ENCODE peak calls at places on chromosomes 1 and 21, in nine cellular contexts. V is neuronal stem cell; E is tibial artery; G is cardiac muscle cell; B is naive thymus-derived CD4-positive, alpha-beta T cell; U is K562; S is aorta; D is fibroblast of lung; Y is effector memory CD4-positive, alpha-beta T cell. L is an unnamed sample.

GRCh38 chr1:232868793-232869491 is 63.7 kb downstream of the MAP10 start:
- DNase-seq in V (no peak), E (peak; percentile 54), G (no peak), B (no peak), U (no peak), S (no peak), D (peak; percentile 89), Y (no peak), L (peak; percentile 73)

GRCh38 chr1:53552146-53552940 is 93.1 kb downstream of the DMRTB1 start:
- DNase-seq in V (no peak), E (peak; percentile 14), G (no peak), B (no peak), U (no peak), S (peak; percentile 44), D (no peak), Y (no peak), L (no peak)

GRCh38 chr1:39896909-39897685 is 4.6 kb downstream of the MYCL start:
- DNase-seq in V (no peak), E (no peak), G (peak; percentile 28), B (no peak), U (no peak), S (no peak), D (peak; percentile 42), Y (no peak), L (no peak)

GRCh38 chr1:46691997-46692790 is 20.5 kb downstream of the TEX38 start:
- DNase-seq in V (no peak), E (no peak), G (no peak), B (no peak), U (no peak), S (no peak), D (peak; percentile 12), Y (no peak), L (no peak)

GRCh38 chr1:17297991-17298390 is 10.0 kb upstream of the PADI4 start:
- DNase-seq in V (no peak), E (no peak), G (no peak), B (no peak), U (no peak), S (no peak), D (no peak), Y (no peak), L (peak; percentile 75)

GRCh38 chr21:44513389-44514217 is 26.4 kb downstream of the KRTAP10-1 start:
- DNase-seq in V (no peak), E (no peak), G (no peak), B (no peak), U (no peak), S (no peak), D (no peak), Y (no peak), L (no peak)

GRCh38 chr1:64745986-64746940 is 1.4 kb downstream of the RAVER2 start:
- DNase-seq in V (no peak), E (no peak), G (no peak), B (no peak), U (no peak), S (no peak), D (no peak), Y (no peak), L (no peak)

GRCh38 chr1:228490120-228491078 is 3.2 kb downstream of the RNF187 start:
- DNase-seq in V (no peak), E (no peak), G (no peak), B (no peak), U (peak; percentile 48), S (no peak), D (peak; percentile 74), Y (no peak), L (no peak)

GRCh38 chr1:184632415-184633175 is 122.1 kb downstream of the EDEM3 start:
- DNase-seq in V (no peak), E (no peak), G (no peak), B (no peak), U (no peak), S (no peak), D (no peak), Y (no peak), L (no peak)

GRCh38 chr1:50710099-50710498 is 250.0 kb downstream of the FAF1 start:
- DNase-seq in V (no peak), E (no peak), G (no peak), B (no peak), U (no peak), S (no peak), D (no peak), Y (no peak), L (no peak)

GRCh38 chr1:151108331-151108730 is 37.8 kb downstream of the GABPB2 start:
- DNase-seq in V (no peak), E (no peak), G (no peak), B (no peak), U (no peak), S (peak; percentile 13), D (no peak), Y (no peak), L (no peak)

GRCh38 chr21:42513985-42514882 is 582 bp downstream of the SLC37A1 start:
- DNase-seq in V (no peak), E (peak; percentile 42), G (peak; percentile 51), B (peak; percentile 50), U (no peak), S (peak; percentile 86), D (no peak), Y (peak; percentile 33), L (no peak)

GRCh38 chr1:87902830-87903614 is 574.3 kb downstream of the LMO4 start:
- DNase-seq in V (no peak), E (no peak), G (peak; percentile 60), B (no peak), U (no peak), S (no peak), D (peak; percentile 72), Y (no peak), L (no peak)

GRCh38 chr1:2275796-2276536 is 47.8 kb downstream of the SKI start:
- DNase-seq in V (no peak), E (no peak), G (no peak), B (no peak), U (peak; percentile 32), S (no peak), D (peak; percentile 74), Y (no peak), L (no peak)

GRCh38 chr21:34890724-34891609 is 158.1 kb downstream of the RUNX1 start:
- DNase-seq in V (peak; percentile 42), E (peak; percentile 43), G (peak; percentile 38), B (peak; percentile 29), U (no peak), S (peak; percentile 80), D (peak; percentile 61), Y (no peak), L (no peak)

GRCh38 chr1:155080250-155081228 is 1.9 kb downstream of the EFNA3 start:
- DNase-seq in V (peak; percentile 89), E (no peak), G (peak; percentile 97), B (peak; percentile 52), U (peak; percentile 69), S (peak; percentile 77), D (no peak), Y (no peak), L (no peak)

DNA sequence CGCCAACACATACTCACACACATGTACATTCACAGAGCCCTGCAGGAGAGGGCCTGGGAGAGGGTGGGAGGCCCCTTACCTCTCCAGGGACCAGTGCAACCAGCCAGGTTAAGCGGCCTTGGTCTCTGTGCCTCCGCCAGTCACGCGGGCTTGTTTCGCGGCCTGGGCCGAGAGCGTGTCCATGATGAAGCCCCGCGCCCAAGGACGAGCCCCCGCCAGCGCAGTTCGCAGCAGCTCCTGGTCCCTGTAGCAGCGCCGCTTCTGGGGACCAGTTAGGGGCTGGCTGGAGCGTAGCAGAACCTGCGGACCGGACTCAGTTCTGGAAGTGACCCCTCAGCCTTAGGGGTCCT is 7.3 kb upstream of the FAM167B start:
- DNase-seq in V (no peak), E (no peak), G (peak; percentile 49), B (no peak), U (no peak), S (peak; percentile 78), D (no peak), Y (no peak), L (no peak)
- H3K27ac ChIP-seq in V (peak overlapping the region; percentile 92), E (peak overlapping the region; percentile 87), G (peak overlapping the region; percentile 59), B (peak overlapping the region; percentile 68), U (no peak overlapping the region), S (peak overlapping the region; percentile 1), D (peak overlapping the region; percentile 86), Y (no peak overlapping the region), L (no peak overlapping the region)

GRCh38 chr1:31633117-31633516 is 11.6 kb downstream of the PEF1 start:
- DNase-seq in V (no peak), E (no peak), G (peak; percentile 28), B (no peak), U (peak; percentile 64), S (peak; percentile 73), D (no peak), Y (no peak), L (no peak)
- H3K27ac ChIP-seq in V (no peak overlapping the region), E (no peak overlapping the region), G (no peak overlapping the region), B (no peak overlapping the region), U (no peak overlapping the region), S (peak overlapping the region; percentile 25), D (no peak overlapping the region), Y (no peak overlapping the region), L (no peak overlapping the region)

GRCh38 chr21:15731243-15731613 is 1.4 kb downstream of the USP25 start:
- DNase-seq in V (no peak), E (no peak), G (no peak), B (peak; percentile 16), U (peak; percentile 43), S (no peak), D (peak; percentile 30), Y (no peak), L (no peak)
- H3K27ac ChIP-seq in V (no peak overlapping the region), E (no peak overlapping the region), G (peak overlapping the region; percentile 97), B (peak overlapping the region; percentile 83), U (peak overlapping the region; percentile 90), S (no peak overlapping the region), D (no peak overlapping the region), Y (peak overlapping the region; percentile 76), L (peak overlapping the region; percentile 88)

GRCh38 chr1:58818991-58819390 is 35.1 kb upstream of the JUN start:
- DNase-seq in V (no peak), E (no peak), G (no peak), B (no peak), U (no peak), S (no peak), D (no peak), Y (no peak), L (no peak)
- H3K27ac ChIP-seq in V (no peak overlapping the region), E (no peak overlapping the region), G (no peak overlapping the region), B (no peak overlapping the region), U (no peak overlapping the region), S (no peak overlapping the region), D (no peak overlapping the region), Y (no peak overlapping the region), L (no peak overlapping the region)

DNA sequence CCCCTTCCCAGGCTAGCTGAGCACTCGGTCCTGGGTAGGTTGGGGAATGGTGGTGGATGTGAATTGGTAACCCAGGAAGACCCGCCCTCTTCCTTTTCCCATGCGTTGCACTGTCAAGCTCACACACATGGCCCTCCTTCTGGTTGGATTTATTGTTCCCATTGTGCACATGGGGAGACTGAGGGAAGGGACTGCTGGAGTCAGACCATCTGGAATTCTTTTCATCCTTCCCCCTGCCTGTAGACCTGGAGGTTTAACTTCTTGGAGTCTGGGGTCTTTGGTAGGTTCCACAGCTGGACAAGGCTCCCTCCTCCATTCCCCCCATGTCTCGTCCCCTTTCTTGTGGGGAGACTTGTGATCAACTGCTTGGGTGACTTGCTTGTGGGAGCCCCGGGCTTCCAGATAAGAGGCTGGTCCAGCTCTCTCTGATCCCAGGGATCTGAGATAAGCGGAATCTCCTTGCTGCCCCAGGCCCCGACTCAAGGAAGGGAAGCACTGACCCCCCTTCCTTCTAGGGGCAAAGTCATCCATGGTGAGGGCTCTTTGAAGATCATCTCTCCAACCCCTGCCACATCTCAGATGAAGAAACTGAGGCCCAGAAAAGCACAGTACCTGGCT is 55.7 kb upstream of the SYNC start:
- DNase-seq in V (no peak), E (no peak), G (no peak), B (no peak), U (peak; percentile 45), S (no peak), D (no peak), Y (no peak), L (no peak)
- H3K27ac ChIP-seq in V (no peak overlapping the region), E (no peak overlapping the region), G (no peak overlapping the region), B (no peak overlapping the region), U (no peak overlapping the region), S (no peak overlapping the region), D (no peak overlapping the region), Y (no peak overlapping the region), L (peak overlapping the region; percentile 99)

L was measured in keratinocyte.